ENCODE peak calls at places on chromosomes 1 and 21, in five cellular contexts. One of them, this sample, is unnamed.

GRCh38 chr1:111672338-111672737 is 52.7 kb downstream of the RAP1A start:
- DNase-seq in GM12878: no peak
- DNase-seq in HepG2: no peak
- DNase-seq in K562: no peak
- DNase-seq in H1: no peak
- DNase-seq in this sample: no peak

GRCh38 chr1:108049083-108049819 is 84.3 kb upstream of the VAV3 start:
- DNase-seq in HepG2: no peak
- DNase-seq in H1: no peak
- DNase-seq in GM12878: no peak
- DNase-seq in K562: peak; percentile 36
- DNase-seq in this sample: peak; percentile 65

GRCh38 chr1:205580140-205580922 is 51.5 kb downstream of the ELK4 start:
- DNase-seq in K562: no peak
- DNase-seq in HepG2: no peak
- DNase-seq in H1: no peak
- DNase-seq in GM12878: no peak
- DNase-seq in this sample: no peak

GRCh38 chr1:65165269-65166002 is 17.4 kb downstream of the AK4 start:
- DNase-seq in K562: peak; percentile 60
- DNase-seq in GM12878: peak; percentile 71
- DNase-seq in HepG2: no peak
- DNase-seq in H1: no peak
- DNase-seq in this sample: peak; percentile 50

GRCh38 chr1:210687582-210688279 is 359.0 kb downstream of the HHAT start:
- DNase-seq in H1: no peak
- DNase-seq in HepG2: no peak
- DNase-seq in GM12878: no peak
- DNase-seq in K562: no peak
- DNase-seq in this sample: no peak

GRCh38 chr1:116820362-116820761 is 66.1 kb downstream of the CD2 start:
- DNase-seq in GM12878: no peak
- DNase-seq in HepG2: no peak
- DNase-seq in H1: no peak
- DNase-seq in K562: no peak
- DNase-seq in this sample: no peak

GRCh38 chr1:194209920-194210319 is 1023.5 kb upstream of the B3GALT2 start:
- DNase-seq in H1: no peak
- DNase-seq in K562: no peak
- DNase-seq in HepG2: no peak
- DNase-seq in GM12878: no peak
- DNase-seq in this sample: no peak

GRCh38 chr1:62613325-62613727 is 16.0 kb downstream of the ANGPTL3 start:
- DNase-seq in HepG2: no peak
- DNase-seq in GM12878: peak; percentile 27
- DNase-seq in H1: no peak
- DNase-seq in K562: no peak
- DNase-seq in this sample: no peak

GRCh38 chr1:17356387-17356992 is 15.5 kb upstream of the PADI6 start:
- DNase-seq in K562: no peak
- DNase-seq in HepG2: no peak
- DNase-seq in GM12878: no peak
- DNase-seq in H1: no peak
- DNase-seq in this sample: no peak

GRCh38 chr1:162466797-162467196 is 30.8 kb upstream of the UHMK1 start:
- DNase-seq in K562: no peak
- DNase-seq in HepG2: no peak
- DNase-seq in GM12878: no peak
- DNase-seq in H1: no peak
- DNase-seq in this sample: no peak

GRCh38 chr1:97877307-97877706 is 43.5 kb downstream of the DPYD start:
- DNase-seq in GM12878: no peak
- DNase-seq in HepG2: no peak
- DNase-seq in K562: no peak
- DNase-seq in H1: no peak
- DNase-seq in this sample: no peak

GRCh38 chr1:40267767-40268187 is 9.7 kb downstream of the ZMPSTE24 start:
- DNase-seq in K562: no peak
- DNase-seq in GM12878: no peak
- DNase-seq in HepG2: no peak
- DNase-seq in H1: no peak
- DNase-seq in this sample: no peak

GRCh38 chr1:208117410-208117809 is 126.8 kb downstream of the PLXNA2 start:
- DNase-seq in HepG2: no peak
- DNase-seq in H1: no peak
- DNase-seq in GM12878: no peak
- DNase-seq in K562: no peak
- DNase-seq in this sample: no peak

GRCh38 chr1:234875953-234876814 is 252.5 kb downstream of the TOMM20 start:
- DNase-seq in K562: peak; percentile 96
- DNase-seq in H1: no peak
- DNase-seq in GM12878: no peak
- DNase-seq in HepG2: peak; percentile 98
- DNase-seq in this sample: no peak

GRCh38 chr1:156663178-156663577 is 14.0 kb downstream of the NES start:
- DNase-seq in H1: no peak
- DNase-seq in HepG2: no peak
- DNase-seq in GM12878: no peak
- DNase-seq in K562: peak; percentile 70
- DNase-seq in this sample: no peak

GRCh38 chr1:247357062-247357780 is 25.6 kb upstream of the ZNF496 start:
- DNase-seq in H1: no peak
- DNase-seq in K562: no peak
- DNase-seq in GM12878: no peak
- DNase-seq in HepG2: no peak
- DNase-seq in this sample: peak; percentile 37

GRCh38 chr1:65674522-65674921 is 118.2 kb upstream of the PDE4B start:
- DNase-seq in K562: no peak
- DNase-seq in GM12878: no peak
- DNase-seq in HepG2: no peak
- DNase-seq in H1: no peak
- DNase-seq in this sample: no peak

GRCh38 chr1:29709711-29710169 is 473.4 kb downstream of the PTPRU start:
- DNase-seq in K562: no peak
- DNase-seq in H1: no peak
- DNase-seq in GM12878: no peak
- DNase-seq in HepG2: no peak
- DNase-seq in this sample: no peak

GRCh38 chr1:42730988-42731387 is 9.0 kb downstream of the CLDN19 start:
- DNase-seq in H1: no peak
- DNase-seq in HepG2: no peak
- DNase-seq in GM12878: no peak
- DNase-seq in K562: peak; percentile 53
- DNase-seq in this sample: peak; percentile 61

GRCh38 chr1:25676488-25676887 is 59.9 kb downstream of the MAN1C1 start:
- DNase-seq in HepG2: no peak
- DNase-seq in GM12878: no peak
- DNase-seq in K562: no peak
- DNase-seq in H1: no peak
- DNase-seq in this sample: no peak

GRCh38 chr1:33634806-33635205 is 162.4 kb downstream of the ZSCAN20 start:
- DNase-seq in K562: peak; percentile 58
- DNase-seq in HepG2: peak; percentile 14
- DNase-seq in H1: no peak
- DNase-seq in GM12878: no peak
- DNase-seq in this sample: peak; percentile 87

GRCh38 chr1:9293512-9294439 is 1.1 kb downstream of the SPSB1 start:
- DNase-seq in K562: peak; percentile 41
- DNase-seq in GM12878: no peak
- DNase-seq in H1: no peak
- DNase-seq in HepG2: no peak
- DNase-seq in this sample: peak; percentile 49

GRCh38 chr1:27831568-27832410 is 1.2 kb downstream of the PPP1R8 start:
- DNase-seq in K562: no peak
- DNase-seq in HepG2: peak; percentile 21
- DNase-seq in H1: no peak
- DNase-seq in GM12878: no peak
- DNase-seq in this sample: no peak

GRCh38 chr21:21907271-21907670 is 909.1 kb downstream of the NCAM2 start:
- DNase-seq in K562: no peak
- DNase-seq in HepG2: no peak
- DNase-seq in H1: no peak
- DNase-seq in GM12878: no peak
- DNase-seq in this sample: no peak

GRCh38 chr1:110341872-110342331 is 2.7 kb downstream of the RBM15 start:
- DNase-seq in K562: no peak
- DNase-seq in GM12878: no peak
- DNase-seq in HepG2: no peak
- DNase-seq in H1: no peak
- DNase-seq in this sample: no peak

GRCh38 chr1:226135059-226135651 is 51.4 kb downstream of the ACBD3 start:
- DNase-seq in K562: no peak
- DNase-seq in GM12878: no peak
- DNase-seq in HepG2: peak; percentile 50
- DNase-seq in H1: no peak
- DNase-seq in this sample: no peak

GRCh38 chr21:33286600-33287456 is 20.7 kb downstream of the IL10RB start:
- DNase-seq in HepG2: peak; percentile 73
- DNase-seq in K562: no peak
- DNase-seq in GM12878: no peak
- DNase-seq in H1: no peak
- DNase-seq in this sample: no peak

GRCh38 chr1:35535243-35535642 is 22.0 kb downstream of the KIAA0319L start:
- DNase-seq in HepG2: no peak
- DNase-seq in H1: no peak
- DNase-seq in GM12878: no peak
- DNase-seq in K562: no peak
- DNase-seq in this sample: peak; percentile 55

GRCh38 chr21:18249542-18250152 is 5.0 kb downstream of the CHODL start:
- DNase-seq in GM12878: no peak
- DNase-seq in H1: no peak
- DNase-seq in K562: no peak
- DNase-seq in HepG2: no peak
- DNase-seq in this sample: peak; percentile 67

GRCh38 chr1:36024761-36025303 is 59.1 kb upstream of the TEKT2 start:
- DNase-seq in GM12878: no peak
- DNase-seq in HepG2: no peak
- DNase-seq in K562: no peak
- DNase-seq in H1: no peak
- DNase-seq in this sample: no peak

GRCh38 chr1:72946901-72947505 is 664.7 kb upstream of the NEGR1 start:
- DNase-seq in H1: no peak
- DNase-seq in GM12878: no peak
- DNase-seq in K562: no peak
- DNase-seq in HepG2: no peak
- DNase-seq in this sample: no peak

GRCh38 chr1:223153177-223154119 is 10.4 kb upstream of the TLR5 start:
- DNase-seq in GM12878: no peak
- DNase-seq in HepG2: no peak
- DNase-seq in K562: peak; percentile 47
- DNase-seq in H1: no peak
- DNase-seq in this sample: no peak

GRCh38 chr1:48931571-48932251 is 155.0 kb upstream of the BEND5 start:
- DNase-seq in H1: no peak
- DNase-seq in HepG2: no peak
- DNase-seq in GM12878: no peak
- DNase-seq in K562: no peak
- DNase-seq in this sample: peak; percentile 36

GRCh38 chr1:223312705-223313414 is 51.1 kb downstream of the SUSD4 start:
- DNase-seq in H1: no peak
- DNase-seq in HepG2: no peak
- DNase-seq in GM12878: no peak
- DNase-seq in K562: no peak
- DNase-seq in this sample: no peak

GRCh38 chr1:44327679-44328491 is 27.2 kb downstream of the ERI3 start:
- DNase-seq in H1: peak; percentile 25
- DNase-seq in GM12878: no peak
- DNase-seq in K562: peak; percentile 31
- DNase-seq in HepG2: peak; percentile 86
- DNase-seq in this sample: peak; percentile 66
- TF ChIP-seq POLR2AphosphoS5 in H1: no peak
- TF ChIP-seq POLR2AphosphoS5 in GM12878: no peak
- TF ChIP-seq POLR2AphosphoS5 in K562: no peak
- TF ChIP-seq POLR2AphosphoS5 in HepG2: no peak
- TF ChIP-seq POLR2AphosphoS5 in this sample: no peak

DNA sequence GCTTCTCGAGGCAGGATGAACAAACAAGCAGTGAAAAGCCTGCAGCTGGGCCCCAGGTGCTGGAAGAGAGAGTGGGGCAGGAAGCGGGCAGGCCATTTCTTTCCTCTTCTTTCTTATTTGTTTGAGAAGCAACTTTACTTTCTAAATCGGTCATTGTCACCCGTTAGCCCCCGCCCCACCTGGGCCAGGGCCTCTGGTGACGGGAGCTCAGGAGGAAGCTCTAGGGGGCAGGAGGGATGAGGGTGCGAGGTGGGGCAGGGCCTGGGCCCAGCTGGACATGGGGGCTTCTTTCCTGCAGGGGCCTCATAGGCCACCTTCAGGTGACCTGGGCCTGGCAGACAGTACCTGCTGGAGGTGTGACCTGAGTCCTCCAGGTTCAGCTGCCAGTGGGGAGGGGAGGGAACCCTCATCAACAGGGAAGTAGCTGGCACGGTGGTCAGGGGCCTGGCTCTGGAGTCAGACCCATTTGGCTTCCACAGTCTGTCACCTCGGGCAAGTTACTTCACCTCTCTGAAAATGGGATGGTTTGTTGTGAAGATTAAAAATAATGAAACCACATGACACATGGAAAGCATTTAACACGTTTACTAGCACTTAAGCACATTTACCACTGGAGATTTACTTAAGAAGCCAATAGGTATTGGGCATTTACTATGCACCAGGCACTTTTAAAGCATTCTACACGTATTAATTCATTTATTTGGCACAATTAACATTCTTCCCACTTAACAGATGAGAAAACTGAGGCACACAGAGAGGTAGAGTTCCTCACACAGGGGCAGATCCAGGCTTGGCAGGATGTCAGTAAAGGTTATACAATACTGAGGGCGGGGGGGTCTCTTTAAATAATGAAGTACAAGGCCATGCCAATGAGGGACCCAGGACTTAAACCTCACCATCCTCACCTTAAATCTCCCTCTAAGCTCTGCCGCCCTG is 54.2 kb upstream of the ID3 start:
- DNase-seq in K562: no peak
- DNase-seq in HepG2: no peak
- DNase-seq in GM12878: no peak
- DNase-seq in H1: no peak
- DNase-seq in this sample: no peak
- TF ChIP-seq CREB1 in K562: no peak
- TF ChIP-seq CREB1 in HepG2: no peak
- TF ChIP-seq CREB1 in GM12878: no peak
- TF ChIP-seq CREB1 in H1: no peak
- TF ChIP-seq CREB1 in this sample: no peak

DNA sequence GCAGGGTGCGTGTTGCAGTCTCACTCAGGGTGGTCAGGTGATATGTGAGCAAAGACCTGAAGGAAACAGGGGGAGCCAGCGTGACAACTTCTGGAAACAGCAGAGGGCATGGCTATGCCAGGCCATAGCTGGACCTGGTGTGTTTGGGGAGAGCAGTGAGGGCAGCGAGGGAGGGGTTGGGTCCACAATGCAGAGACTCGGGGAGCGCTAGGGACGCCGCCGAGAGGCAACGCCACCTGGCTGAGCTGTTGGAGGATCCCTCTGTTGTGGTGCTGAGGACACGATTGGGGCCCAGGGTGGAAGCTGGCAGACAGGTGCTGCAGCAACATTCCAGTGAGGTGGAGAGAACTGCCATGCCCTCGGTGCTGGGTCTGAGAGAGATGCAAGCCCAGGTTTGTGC is 26.6 kb upstream of the LSS start:
- DNase-seq in HepG2: no peak
- DNase-seq in GM12878: no peak
- DNase-seq in H1: no peak
- DNase-seq in K562: no peak
- DNase-seq in this sample: no peak
- H3K4me2 ChIP-seq in HepG2: no peak overlapping the region
- H3K4me2 ChIP-seq in GM12878: no peak overlapping the region
- H3K4me2 ChIP-seq in H1: no peak overlapping the region
- H3K4me2 ChIP-seq in K562: no peak overlapping the region
- H3K4me2 ChIP-seq in this sample: no peak overlapping the region

GRCh38 chr1:61058477-61059245 is 23.7 kb upstream of the NFIA start:
- DNase-seq in K562: no peak
- DNase-seq in GM12878: no peak
- DNase-seq in HepG2: no peak
- DNase-seq in H1: no peak
- DNase-seq in this sample: peak; percentile 7
- TF ChIP-seq POLR2AphosphoS5 in K562: no peak
- TF ChIP-seq POLR2AphosphoS5 in GM12878: no peak
- TF ChIP-seq POLR2AphosphoS5 in HepG2: no peak
- TF ChIP-seq POLR2AphosphoS5 in H1: no peak
- TF ChIP-seq POLR2AphosphoS5 in this sample: no peak

This sample was measured in GM23338.